ENCODE peak calls at places on chromosome 14, in seven cellular contexts. O, A, N, I, V, M and G are unnamed samples.
A peak's percentile ranks its signal among the peaks of the same experiment; 100 is the strongest.

GRCh38 chr14:73788871-73789590 is 62.6 kb upstream of the PTGR2 start:
- DNase-seq in O (no peak), A (no peak), N (no peak), I (no peak), V (no peak), M (no peak), G (no peak)

GRCh38 chr14:103548463-103549351 is 13.8 kb downstream of the BAG5 start:
- DNase-seq in O (no peak), A (no peak), N (no peak), I (no peak), V (no peak), M (no peak), G (no peak)

GRCh38 chr14:56002316-56002715 is 115.9 kb upstream of the PELI2 start:
- DNase-seq in O (no peak), A (no peak), N (no peak), I (no peak), V (no peak), M (no peak), G (no peak)

GRCh38 chr14:69049675-69050074 is 70.6 kb upstream of the ACTN1 start:
- DNase-seq in O (no peak), A (no peak), N (no peak), I (peak; percentile 70), V (no peak), M (no peak), G (no peak)

GRCh38 chr14:64500088-64500487 is 3.5 kb downstream of the ZBTB25 start:
- DNase-seq in O (no peak), A (no peak), N (no peak), I (no peak), V (no peak), M (no peak), G (no peak)

GRCh38 chr14:74346341-74346740 is 1.9 kb upstream of the VRTN start:
- DNase-seq in O (no peak), A (no peak), N (no peak), I (no peak), V (no peak), M (no peak), G (no peak)

GRCh38 chr14:65096323-65097089 is 5.8 kb downstream of the MAX start:
- DNase-seq in O (no peak), A (no peak), N (no peak), I (no peak), V (no peak), M (no peak), G (no peak)

GRCh38 chr14:89386214-89386886 is 30.7 kb downstream of the FOXN3 start:
- DNase-seq in O (no peak), A (no peak), N (no peak), I (no peak), V (peak; percentile 69), M (peak; percentile 80), G (no peak)

GRCh38 chr14:54356172-54356571 is 40.6 kb upstream of the CDKN3 start:
- DNase-seq in O (no peak), A (no peak), N (no peak), I (no peak), V (no peak), M (no peak), G (no peak)

GRCh38 chr14:36591482-36591881 is 9.1 kb upstream of the NKX2-8 start:
- DNase-seq in O (no peak), A (no peak), N (no peak), I (no peak), V (no peak), M (no peak), G (no peak)

DNA sequence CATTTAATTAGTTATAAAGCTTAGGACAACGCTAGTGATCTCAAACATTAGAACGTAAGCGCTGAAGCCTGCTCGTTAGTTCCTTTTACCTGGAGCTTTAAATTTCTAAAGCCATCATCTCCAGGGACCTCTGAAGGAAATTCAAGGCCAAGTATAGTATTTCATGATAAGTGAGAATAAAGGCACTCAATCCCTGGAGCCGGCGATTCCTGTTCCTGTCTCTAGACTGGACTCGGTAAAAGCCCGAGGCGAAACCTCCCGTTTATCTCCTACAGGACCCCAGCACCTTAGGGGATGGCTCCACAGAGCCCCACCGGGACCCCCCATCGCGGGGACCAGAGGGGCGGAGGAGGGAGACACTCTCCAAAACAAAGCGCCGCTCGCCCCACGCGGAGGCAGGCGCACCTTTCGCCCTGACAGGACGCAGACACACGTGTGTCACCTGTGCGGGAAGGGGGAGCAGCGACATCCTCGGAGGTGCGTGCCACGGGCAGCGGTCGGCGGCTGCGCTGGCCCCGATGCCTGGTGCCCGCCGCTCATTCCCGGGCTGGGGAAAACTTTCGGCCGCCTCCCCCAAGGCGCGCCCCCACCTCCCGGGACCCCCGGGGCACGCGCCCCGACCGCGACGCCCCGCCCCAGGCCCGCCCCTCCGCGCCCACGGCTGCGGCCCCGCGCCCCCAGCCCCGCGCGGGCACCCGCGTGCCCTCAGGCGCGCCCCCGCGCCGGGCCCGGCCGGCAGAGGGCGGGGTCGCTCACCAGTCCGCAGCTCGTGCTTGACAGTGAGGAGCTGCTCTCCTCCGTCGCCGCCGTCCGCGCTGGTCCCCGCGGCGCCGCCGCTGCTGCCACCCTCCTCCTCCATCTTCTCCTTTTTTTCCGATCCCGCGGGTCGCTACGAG is 617 bp downstream of the RPS6KA5 start:
- DNase-seq in O (peak; percentile 72), A (peak; percentile 64), N (peak; percentile 39), I (no peak), V (peak; percentile 63), M (peak; percentile 72), G (peak; percentile 47)
- TF ChIP-seq CTCF in O (no peak), A (no peak), N (no peak), I (no peak), V (no peak), M (peak; percentile 30), G (peak; percentile 16)

DNA sequence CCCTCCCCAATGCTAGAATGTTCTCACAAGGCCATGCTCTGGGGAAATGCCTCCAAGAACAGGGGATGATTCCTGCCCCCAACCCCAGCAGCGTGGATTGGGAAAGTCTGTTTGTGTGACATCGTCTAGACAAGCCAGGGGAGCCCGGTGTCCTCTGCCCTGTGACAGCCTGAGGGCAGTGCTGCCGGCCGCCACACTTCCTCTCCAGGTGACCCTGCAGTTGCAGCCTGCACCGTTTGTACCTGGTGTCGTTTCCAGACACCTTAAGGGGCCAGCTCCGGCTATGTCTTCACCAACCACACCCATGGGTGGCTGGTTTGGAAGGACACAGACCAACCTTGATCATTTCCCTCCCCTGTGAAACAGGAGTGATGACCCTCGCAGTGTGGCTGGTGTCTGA is 372.6 kb downstream of the BCL11B start:
- DNase-seq in O (no peak), A (no peak), N (no peak), I (no peak), V (no peak), M (no peak), G (no peak)
- TF ChIP-seq CTCF in O (no peak), A (no peak), N (no peak), I (no peak), V (no peak), M (no peak), G (no peak)

GRCh38 chr14:34059925-34060746 is 109.3 kb upstream of the EGLN3 start:
- DNase-seq in O (peak; percentile 79), A (peak; percentile 20), N (peak; percentile 65), I (no peak), V (peak; percentile 68), M (peak; percentile 93), G (peak; percentile 58)
- TF ChIP-seq CTCF in O (no peak), A (no peak), N (no peak), I (peak; percentile 25), V (no peak), M (peak; percentile 38), G (peak; percentile 19)

GRCh38 chr14:46290706-46291105 is 360.9 kb downstream of the RPL10L start:
- DNase-seq in O (no peak), A (no peak), N (no peak), I (no peak), V (no peak), M (no peak), G (no peak)
- TF ChIP-seq CTCF in O (no peak), A (no peak), N (no peak), I (no peak), V (no peak), M (no peak), G (no peak)

GRCh38 chr14:100723135-100723883 is 3.4 kb upstream of the DLK1 start:
- DNase-seq in O (peak; percentile 33), A (no peak), N (no peak), I (no peak), V (peak; percentile 47), M (peak; percentile 12), G (no peak)
- TF ChIP-seq CTCF in O (no peak), A (no peak), N (no peak), I (no peak), V (no peak), M (no peak), G (no peak)

DNA sequence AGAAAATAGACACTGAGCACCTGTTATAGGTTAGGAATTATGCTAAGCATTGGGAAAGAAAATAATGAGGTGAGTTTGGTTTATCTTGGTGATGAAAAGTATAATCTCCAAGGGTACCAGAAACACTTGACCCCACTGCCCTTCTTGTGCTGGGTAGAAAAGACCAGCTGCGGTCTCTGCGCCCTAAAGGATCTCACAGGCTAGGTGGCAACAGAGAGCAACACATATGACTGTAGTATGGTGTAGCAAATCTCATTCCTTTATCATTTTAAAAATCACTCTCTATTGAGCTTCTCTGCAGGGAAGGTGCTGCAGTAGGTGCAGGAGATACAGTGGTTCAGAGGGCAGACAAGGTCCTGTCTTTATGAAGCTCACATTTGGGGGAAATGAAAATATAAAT is 26.1 kb downstream of the NRXN3 start:
- DNase-seq in O (no peak), A (no peak), N (no peak), I (no peak), V (no peak), M (no peak), G (no peak)
- TF ChIP-seq CTCF in O (no peak), A (no peak), N (no peak), I (no peak), V (no peak), M (no peak), G (no peak)

GRCh38 chr14:93023039-93023438 is 92.7 kb downstream of the ITPK1 start:
- DNase-seq in O (no peak), A (no peak), N (no peak), I (no peak), V (peak; percentile 65), M (peak; percentile 30), G (no peak)
- TF ChIP-seq CTCF in O (no peak), A (no peak), N (no peak), I (no peak), V (no peak), M (no peak), G (no peak)

DNA sequence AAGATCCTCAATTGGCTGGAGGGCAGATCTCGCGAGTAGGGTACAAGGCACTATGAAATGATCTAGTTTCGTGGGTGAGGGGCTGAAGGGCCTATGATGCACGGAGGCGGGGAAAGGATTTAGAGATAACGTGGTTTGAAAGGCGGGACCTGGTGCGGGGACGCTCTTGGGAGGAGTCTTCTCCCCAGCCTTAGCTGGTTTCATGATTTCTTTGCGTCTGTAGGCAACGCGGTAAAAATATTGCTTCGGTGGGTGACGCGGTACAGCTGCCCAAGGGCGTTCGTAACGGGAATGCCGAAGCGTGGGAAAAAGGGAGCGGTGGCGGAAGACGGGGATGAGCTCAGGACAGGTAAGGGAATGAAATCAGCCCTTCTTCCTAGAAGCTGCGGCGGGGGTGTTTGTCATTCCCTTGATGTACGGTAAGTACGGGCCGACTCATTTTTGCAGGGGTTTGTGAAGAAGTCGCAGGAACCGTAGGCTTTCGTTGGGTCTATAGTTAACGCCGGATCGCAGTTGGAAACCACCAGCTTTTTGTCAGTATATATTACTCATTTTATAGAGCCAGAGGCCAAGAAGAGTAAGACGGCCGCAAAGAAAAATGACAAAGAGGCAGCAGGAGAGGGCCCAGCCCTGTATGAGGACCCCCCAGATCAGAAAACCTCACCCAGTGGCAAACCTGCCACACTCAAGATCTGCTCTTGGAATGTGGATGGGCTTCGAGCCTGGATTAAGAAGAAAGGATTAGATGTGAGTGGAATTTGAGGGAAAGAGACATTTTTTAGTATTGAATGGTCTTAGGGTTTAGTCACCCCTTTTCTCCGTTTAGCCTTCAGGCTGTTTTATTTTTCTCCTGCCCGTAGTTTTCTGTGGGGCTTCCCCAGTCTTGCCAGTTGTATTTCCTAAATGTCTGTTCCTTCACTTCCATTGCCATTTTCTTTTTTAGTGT is 602 bp downstream of the APEX1 start:
- DNase-seq in O (no peak), A (no peak), N (no peak), I (peak; percentile 61), V (no peak), M (no peak), G (no peak)
- TF ChIP-seq CTCF in O (no peak), A (no peak), N (no peak), I (no peak), V (no peak), M (no peak), G (no peak)